ENCODE peak calls at places on chromosomes 6 and 20, in six cellular contexts. Y is heart right ventricle, Z is lung, Q is prostate gland, L is neuronal stem cell, M is aorta. P is an unnamed sample.

GRCh38 chr6:35089935-35090505 is 51.1 kb downstream of the TCP11 start:
- DNase-seq in L (no peak), Y (no peak), Q (no peak), M (peak; percentile 39), Z (no peak), P (no peak)

GRCh38 chr20:35091808-35092523 is 641 bp downstream of the TRPC4AP start:
- DNase-seq in M (no peak), L (no peak), Q (no peak), Y (no peak), Z (no peak), P (no peak)

GRCh38 chr6:168045706-168046620 is 33.0 kb downstream of the FRMD1 start:
- DNase-seq in Q (no peak), L (no peak), Y (no peak), M (peak; percentile 28), Z (no peak), P (no peak)

GRCh38 chr6:166580076-166581050 is 6.1 kb downstream of the RAMACL start:
- DNase-seq in M (no peak), L (no peak), Y (no peak), Q (no peak), Z (no peak), P (no peak)

GRCh38 chr20:35731469-35731788 is 10.6 kb downstream of the RBM39 start:
- DNase-seq in Y (no peak), Z (no peak), M (no peak), Q (no peak), L (no peak), P (no peak)

GRCh38 chr20:33688938-33689424 is 2.8 kb upstream of the E2F1 start:
- DNase-seq in M (no peak), Y (no peak), Q (no peak), Z (no peak), L (no peak), P (no peak)

GRCh38 chr6:32105433-32105832 is 3.7 kb downstream of the TNXB start:
- DNase-seq in M (no peak), L (no peak), Q (no peak), Y (no peak), Z (no peak), P (no peak)

GRCh38 chr6:157823523-157824370 is 701 bp downstream of the SNX9 start:
- DNase-seq in Q (peak; percentile 54), M (peak; percentile 62), Y (peak; percentile 66), L (no peak), Z (no peak), P (no peak)

GRCh38 chr6:169288591-169288990 is 34.9 kb upstream of the THBS2 start:
- DNase-seq in Q (no peak), Z (no peak), M (peak; percentile 69), Y (peak; percentile 40), L (no peak), P (no peak)

GRCh38 chr6:53128842-53129241 is 19.8 kb downstream of the GCM1 start:
- DNase-seq in Z (no peak), L (no peak), Y (no peak), Q (no peak), M (no peak), P (no peak)

GRCh38 chr6:167748046-167748445 is 78.7 kb upstream of the AFDN start:
- DNase-seq in Z (no peak), Y (no peak), M (no peak), L (no peak), Q (no peak), P (no peak)

GRCh38 chr6:37920667-37921066 is 101.1 kb downstream of the ZFAND3 start:
- DNase-seq in L (no peak), M (no peak), Q (no peak), Z (no peak), Y (no peak), P (no peak)

GRCh38 chr6:106103728-106104109 is 17.6 kb downstream of the PRDM1 start:
- DNase-seq in Y (no peak), M (no peak), Z (no peak), L (no peak), Q (peak; percentile 75), P (no peak)

GRCh38 chr6:113684382-113684901 is 172.7 kb upstream of the MARCKS start:
- DNase-seq in M (no peak), Z (no peak), Y (no peak), L (no peak), Q (no peak), P (no peak)

GRCh38 chr20:18314786-18315406 is 26.6 kb downstream of the ZNF133 start:
- DNase-seq in M (no peak), Z (no peak), L (no peak), Q (no peak), Y (no peak), P (no peak)

GRCh38 chr6:108168980-108169800 is 3.4 kb downstream of the NR2E1 start:
- DNase-seq in Z (no peak), Q (no peak), M (no peak), Y (no peak), L (peak; percentile 52), P (no peak)

GRCh38 chr6:118770112-118770788 is 118.9 kb upstream of the CEP85L start:
- DNase-seq in M (no peak), L (no peak), Y (no peak), Z (no peak), Q (no peak), P (no peak)

GRCh38 chr6:51432481-51432880 is 613.8 kb downstream of the TFAP2B start:
- DNase-seq in L (no peak), Q (no peak), M (no peak), Y (no peak), Z (no peak), P (no peak)

GRCh38 chr6:149169761-149170359 is 147.7 kb upstream of the TAB2 start:
- DNase-seq in M (no peak), L (no peak), Z (no peak), Q (no peak), Y (no peak), P (no peak)

GRCh38 chr6:145815351-145815772 is 767 bp upstream of the FBXO30 start:
- DNase-seq in M (no peak), Y (peak; percentile 28), L (no peak), Q (no peak), Z (no peak), P (no peak)

GRCh38 chr6:1872649-1873131 is 263.0 kb downstream of the FOXC1 start:
- DNase-seq in Q (no peak), Z (no peak), Y (no peak), M (no peak), L (no peak), P (no peak)

GRCh38 chr6:104625536-104625935 is 234.2 kb downstream of the HACE1 start:
- DNase-seq in Y (no peak), Q (peak; percentile 13), L (no peak), Z (no peak), M (no peak), P (no peak)

GRCh38 chr20:44614525-44614924 is 32.1 kb downstream of the PKIG start:
- DNase-seq in M (peak; percentile 71), Q (no peak), L (no peak), Y (peak; percentile 56), Z (no peak), P (peak; percentile 45)

GRCh38 chr6:168916576-168917207 is 337.0 kb downstream of the THBS2 start:
- DNase-seq in Q (no peak), Z (no peak), L (no peak), M (peak; percentile 75), Y (no peak), P (no peak)

GRCh38 chr6:93721386-93722048 is 302.2 kb upstream of the EPHA7 start:
- DNase-seq in L (peak; percentile 45), M (no peak), Z (no peak), Y (no peak), Q (peak; percentile 4), P (no peak)

GRCh38 chr6:45970326-45970725 is 45.3 kb downstream of the CLIC5 start:
- DNase-seq in Y (no peak), Z (no peak), M (no peak), L (no peak), Q (no peak), P (no peak)

GRCh38 chr20:25275813-25276532 is 28.1 kb downstream of the PYGB start:
- DNase-seq in M (peak; percentile 42), Q (no peak), Y (peak; percentile 2), Z (no peak), L (no peak), P (no peak)

GRCh38 chr6:72798196-72798595 is 176.3 kb downstream of the KCNQ5 start:
- DNase-seq in M (no peak), L (no peak), Y (no peak), Z (no peak), Q (no peak), P (no peak)

GRCh38 chr6:17385660-17386059 is 7.7 kb upstream of the CAP2 start:
- DNase-seq in L (no peak), M (no peak), Q (no peak), Z (no peak), Y (no peak), P (no peak)

GRCh38 chr6:84618836-84619235 is 145.6 kb downstream of the TBX18 start:
- DNase-seq in Y (no peak), L (no peak), Q (no peak), M (no peak), Z (no peak), P (no peak)

GRCh38 chr6:144405173-144405572 is 120.0 kb downstream of the UTRN start:
- DNase-seq in L (no peak), Q (no peak), Y (no peak), Z (no peak), M (no peak), P (no peak)

GRCh38 chr6:31239854-31240253 is 32.0 kb downstream of the HLA-C start:
- DNase-seq in Y (no peak), Q (no peak), M (no peak), L (no peak), Z (no peak), P (no peak)

GRCh38 chr20:10709916-10710315 is 36.1 kb upstream of the JAG1 start:
- DNase-seq in Z (no peak), Q (no peak), Y (no peak), L (no peak), M (no peak), P (no peak)

GRCh38 chr6:56518995-56519767 is 123.5 kb downstream of the DST start:
- DNase-seq in Z (no peak), Q (no peak), Y (no peak), M (no peak), L (no peak), P (no peak)
- H3K27ac ChIP-seq in Z (no peak overlapping the region), Q (no peak overlapping the region), Y (no peak overlapping the region), M (no peak overlapping the region), L (no peak overlapping the region), P (no peak overlapping the region)

DNA sequence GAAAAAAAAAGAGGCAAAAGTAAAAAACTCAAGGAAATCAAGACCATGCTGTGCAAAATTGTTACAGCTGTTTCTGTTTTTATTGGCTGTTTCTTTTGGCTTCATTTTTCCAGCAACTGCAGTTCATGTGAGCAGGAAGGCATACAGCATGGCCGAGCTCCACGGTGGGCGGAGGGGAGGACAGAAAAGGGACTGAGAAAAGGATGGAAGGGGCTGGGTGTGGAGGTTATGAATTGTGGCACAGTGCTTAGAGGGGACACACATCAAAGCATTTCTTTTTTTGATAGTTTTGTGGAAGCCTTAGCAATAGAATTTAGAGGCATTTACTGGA is 67.1 kb upstream of the PRL start:
- DNase-seq in Y (no peak), M (no peak), L (no peak), Z (no peak), Q (no peak), P (no peak)
- H3K27ac ChIP-seq in Y (no peak overlapping the region), M (no peak overlapping the region), L (no peak overlapping the region), Z (no peak overlapping the region), Q (no peak overlapping the region), P (no peak overlapping the region)

GRCh38 chr6:47741807-47742206 is 40.0 kb upstream of the OPN5 start:
- DNase-seq in Q (no peak), Y (peak; percentile 37), L (no peak), M (no peak), Z (no peak), P (no peak)
- H3K27ac ChIP-seq in Q (no peak overlapping the region), Y (peak overlapping the region; percentile 72), L (no peak overlapping the region), M (no peak overlapping the region), Z (peak overlapping the region; percentile 45), P (no peak overlapping the region)

GRCh38 chr6:50381106-50381415 is 331.3 kb upstream of the DEFB112 start:
- DNase-seq in L (no peak), Q (no peak), M (no peak), Y (no peak), Z (no peak), P (no peak)
- H3K27ac ChIP-seq in L (no peak overlapping the region), Q (no peak overlapping the region), M (no peak overlapping the region), Y (no peak overlapping the region), Z (no peak overlapping the region), P (no peak overlapping the region)